ENCODE peak calls at places on chromosomes 12 and 14, in six cellular contexts. One of them, this sample, is unnamed.

GRCh38 chr12:54606556-54606955 is 18.1 kb upstream of the PPP1R1A start:
- DNase-seq in Right ventricle myocardium superior: no peak
- DNase-seq in IMR-90: no peak
- DNase-seq in Panc1: no peak
- DNase-seq in endothelial cell: no peak
- DNase-seq in MCF 10A: no peak
- DNase-seq in this sample: no peak

GRCh38 chr14:24481622-24482324 is 26.3 kb downstream of the CMA1 start:
- DNase-seq in Right ventricle myocardium superior: peak; percentile 59
- DNase-seq in IMR-90: peak; percentile 8
- DNase-seq in Panc1: peak; percentile 8
- DNase-seq in endothelial cell: peak; percentile 71
- DNase-seq in MCF 10A: peak; percentile 51
- DNase-seq in this sample: peak; percentile 46

GRCh38 chr12:46701356-46701755 is 124.4 kb downstream of the SLC38A4 start:
- DNase-seq in Right ventricle myocardium superior: no peak
- DNase-seq in IMR-90: no peak
- DNase-seq in Panc1: no peak
- DNase-seq in endothelial cell: no peak
- DNase-seq in MCF 10A: no peak
- DNase-seq in this sample: no peak

GRCh38 chr14:100359881-100360280 is 36.7 kb downstream of the SLC25A47 start:
- DNase-seq in Right ventricle myocardium superior: no peak
- DNase-seq in IMR-90: no peak
- DNase-seq in Panc1: no peak
- DNase-seq in endothelial cell: no peak
- DNase-seq in MCF 10A: no peak
- DNase-seq in this sample: no peak

GRCh38 chr14:92037989-92038388 is 1.9 kb downstream of the TRIP11 start:
- DNase-seq in Right ventricle myocardium superior: no peak
- DNase-seq in IMR-90: peak; percentile 1
- DNase-seq in Panc1: no peak
- DNase-seq in endothelial cell: no peak
- DNase-seq in MCF 10A: no peak
- DNase-seq in this sample: peak; percentile 6

GRCh38 chr12:30197392-30198047 is 413.8 kb upstream of the TMTC1 start:
- DNase-seq in Right ventricle myocardium superior: no peak
- DNase-seq in IMR-90: peak; percentile 43
- DNase-seq in Panc1: no peak
- DNase-seq in endothelial cell: no peak
- DNase-seq in MCF 10A: peak; percentile 69
- DNase-seq in this sample: peak; percentile 66

GRCh38 chr12:106581543-106582263 is 1.1 kb upstream of the RFX4 start:
- DNase-seq in Right ventricle myocardium superior: no peak
- DNase-seq in IMR-90: no peak
- DNase-seq in Panc1: no peak
- DNase-seq in endothelial cell: peak; percentile 69
- DNase-seq in MCF 10A: no peak
- DNase-seq in this sample: no peak

GRCh38 chr14:47675489-47676300 is at the start of gene MDGA2:
- DNase-seq in Right ventricle myocardium superior: peak; percentile 38
- DNase-seq in IMR-90: no peak
- DNase-seq in Panc1: no peak
- DNase-seq in endothelial cell: peak; percentile 57
- DNase-seq in MCF 10A: no peak
- DNase-seq in this sample: no peak

GRCh38 chr14:44613061-44613712 is 106.1 kb upstream of the FSCB start:
- DNase-seq in Right ventricle myocardium superior: no peak
- DNase-seq in IMR-90: no peak
- DNase-seq in Panc1: no peak
- DNase-seq in endothelial cell: no peak
- DNase-seq in MCF 10A: no peak
- DNase-seq in this sample: peak; percentile 36

GRCh38 chr14:59208224-59208814 is 19.9 kb downstream of the DAAM1 start:
- DNase-seq in Right ventricle myocardium superior: no peak
- DNase-seq in IMR-90: peak; percentile 69
- DNase-seq in Panc1: no peak
- DNase-seq in endothelial cell: no peak
- DNase-seq in MCF 10A: peak; percentile 53
- DNase-seq in this sample: peak; percentile 61

GRCh38 chr14:26984318-26985177 is 386.7 kb upstream of the NOVA1 start:
- DNase-seq in Right ventricle myocardium superior: peak; percentile 40
- DNase-seq in IMR-90: peak; percentile 31
- DNase-seq in Panc1: peak; percentile 24
- DNase-seq in endothelial cell: peak; percentile 74
- DNase-seq in MCF 10A: peak; percentile 71
- DNase-seq in this sample: peak; percentile 78

GRCh38 chr12:93300611-93301021 is 77.1 kb upstream of the NUDT4 start:
- DNase-seq in Right ventricle myocardium superior: no peak
- DNase-seq in IMR-90: no peak
- DNase-seq in Panc1: no peak
- DNase-seq in endothelial cell: no peak
- DNase-seq in MCF 10A: no peak
- DNase-seq in this sample: no peak

GRCh38 chr12:46774011-46774633 is 51.7 kb downstream of the SLC38A4 start:
- DNase-seq in Right ventricle myocardium superior: no peak
- DNase-seq in IMR-90: peak; percentile 48
- DNase-seq in Panc1: no peak
- DNase-seq in endothelial cell: no peak
- DNase-seq in MCF 10A: peak; percentile 33
- DNase-seq in this sample: peak; percentile 65

GRCh38 chr12:127546721-127547505 is 720.1 kb upstream of the TMEM132C start:
- DNase-seq in Right ventricle myocardium superior: no peak
- DNase-seq in IMR-90: no peak
- DNase-seq in Panc1: no peak
- DNase-seq in endothelial cell: no peak
- DNase-seq in MCF 10A: no peak
- DNase-seq in this sample: no peak

GRCh38 chr14:102985665-102986064 is 63.2 kb downstream of the AMN start:
- DNase-seq in Right ventricle myocardium superior: no peak
- DNase-seq in IMR-90: no peak
- DNase-seq in Panc1: no peak
- DNase-seq in endothelial cell: no peak
- DNase-seq in MCF 10A: no peak
- DNase-seq in this sample: no peak

GRCh38 chr12:132285991-132286681 is 43.3 kb downstream of the GALNT9 start:
- DNase-seq in Right ventricle myocardium superior: peak; percentile 70
- DNase-seq in IMR-90: peak; percentile 21
- DNase-seq in Panc1: no peak
- DNase-seq in endothelial cell: peak; percentile 43
- DNase-seq in MCF 10A: peak; percentile 83
- DNase-seq in this sample: peak; percentile 67

GRCh38 chr12:53701518-53702264 is 25.6 kb downstream of the CALCOCO1 start:
- DNase-seq in Right ventricle myocardium superior: peak; percentile 88
- DNase-seq in IMR-90: peak; percentile 66
- DNase-seq in Panc1: peak; percentile 61
- DNase-seq in endothelial cell: peak; percentile 87
- DNase-seq in MCF 10A: peak; percentile 82
- DNase-seq in this sample: peak; percentile 81

GRCh38 chr12:59119676-59120075 is 199.4 kb upstream of the LRIG3 start:
- DNase-seq in Right ventricle myocardium superior: no peak
- DNase-seq in IMR-90: peak; percentile 39
- DNase-seq in Panc1: no peak
- DNase-seq in endothelial cell: no peak
- DNase-seq in MCF 10A: peak; percentile 53
- DNase-seq in this sample: peak; percentile 75

GRCh38 chr12:56987011-56987410 is 19.3 kb downstream of the ZBTB39 start:
- DNase-seq in Right ventricle myocardium superior: no peak
- DNase-seq in IMR-90: no peak
- DNase-seq in Panc1: no peak
- DNase-seq in endothelial cell: no peak
- DNase-seq in MCF 10A: no peak
- DNase-seq in this sample: no peak

GRCh38 chr14:37037636-37038387 is 134.6 kb downstream of the SLC25A21 start:
- DNase-seq in Right ventricle myocardium superior: no peak
- DNase-seq in IMR-90: no peak
- DNase-seq in Panc1: no peak
- DNase-seq in endothelial cell: no peak
- DNase-seq in MCF 10A: no peak
- DNase-seq in this sample: no peak

GRCh38 chr14:51432302-51432948 is 192.4 kb downstream of the TMX1 start:
- DNase-seq in Right ventricle myocardium superior: no peak
- DNase-seq in IMR-90: no peak
- DNase-seq in Panc1: no peak
- DNase-seq in endothelial cell: no peak
- DNase-seq in MCF 10A: no peak
- DNase-seq in this sample: no peak

GRCh38 chr12:97716356-97716755 is 253.8 kb downstream of the RMST start:
- DNase-seq in Right ventricle myocardium superior: no peak
- DNase-seq in IMR-90: no peak
- DNase-seq in Panc1: no peak
- DNase-seq in endothelial cell: no peak
- DNase-seq in MCF 10A: peak; percentile 27
- DNase-seq in this sample: peak; percentile 41

GRCh38 chr12:122841544-122842321 is 6.5 kb downstream of the HIP1R start:
- DNase-seq in Right ventricle myocardium superior: peak; percentile 49
- DNase-seq in IMR-90: peak; percentile 82
- DNase-seq in Panc1: no peak
- DNase-seq in endothelial cell: no peak
- DNase-seq in MCF 10A: peak; percentile 24
- DNase-seq in this sample: peak; percentile 89

GRCh38 chr14:89417469-89418225 is 614 bp upstream of the FOXN3 start:
- DNase-seq in Right ventricle myocardium superior: peak; percentile 74
- DNase-seq in IMR-90: peak; percentile 33
- DNase-seq in Panc1: no peak
- DNase-seq in endothelial cell: peak; percentile 37
- DNase-seq in MCF 10A: peak; percentile 72
- DNase-seq in this sample: peak; percentile 80

GRCh38 chr14:76577837-76578236 is 183.4 kb upstream of the VASH1 start:
- DNase-seq in Right ventricle myocardium superior: no peak
- DNase-seq in IMR-90: no peak
- DNase-seq in Panc1: no peak
- DNase-seq in endothelial cell: no peak
- DNase-seq in MCF 10A: no peak
- DNase-seq in this sample: no peak

GRCh38 chr14:31568151-31568550 is 6.9 kb downstream of the NUBPL start:
- DNase-seq in Right ventricle myocardium superior: no peak
- DNase-seq in IMR-90: peak; percentile 70
- DNase-seq in Panc1: no peak
- DNase-seq in endothelial cell: no peak
- DNase-seq in MCF 10A: peak; percentile 4
- DNase-seq in this sample: no peak

GRCh38 chr12:68559984-68560822 is 50.5 kb upstream of the RAP1B start:
- DNase-seq in Right ventricle myocardium superior: peak; percentile 61
- DNase-seq in IMR-90: peak; percentile 20
- DNase-seq in Panc1: no peak
- DNase-seq in endothelial cell: peak; percentile 5
- DNase-seq in MCF 10A: no peak
- DNase-seq in this sample: no peak

GRCh38 chr12:50129297-50129696 is 17.3 kb downstream of the COX14 start:
- DNase-seq in Right ventricle myocardium superior: no peak
- DNase-seq in IMR-90: no peak
- DNase-seq in Panc1: no peak
- DNase-seq in endothelial cell: no peak
- DNase-seq in MCF 10A: no peak
- DNase-seq in this sample: peak; percentile 23

GRCh38 chr12:130102266-130102665 is 60.0 kb upstream of the FZD10 start:
- DNase-seq in Right ventricle myocardium superior: no peak
- DNase-seq in IMR-90: no peak
- DNase-seq in Panc1: no peak
- DNase-seq in endothelial cell: no peak
- DNase-seq in MCF 10A: no peak
- DNase-seq in this sample: no peak

GRCh38 chr14:35628989-35629388 is 95.0 kb downstream of the INSM2 start:
- DNase-seq in Right ventricle myocardium superior: no peak
- DNase-seq in IMR-90: peak; percentile 3
- DNase-seq in Panc1: no peak
- DNase-seq in endothelial cell: no peak
- DNase-seq in MCF 10A: no peak
- DNase-seq in this sample: no peak

GRCh38 chr12:10212623-10213131 is at the start of gene GABARAPL1:
- DNase-seq in Right ventricle myocardium superior: peak; percentile 90
- DNase-seq in IMR-90: peak; percentile 82
- DNase-seq in Panc1: no peak
- DNase-seq in endothelial cell: peak; percentile 81
- DNase-seq in MCF 10A: peak; percentile 79
- DNase-seq in this sample: peak; percentile 45

GRCh38 chr12:17016116-17016864 is 410.3 kb upstream of the LMO3 start:
- DNase-seq in Right ventricle myocardium superior: no peak
- DNase-seq in IMR-90: no peak
- DNase-seq in Panc1: no peak
- DNase-seq in endothelial cell: no peak
- DNase-seq in MCF 10A: peak; percentile 52
- DNase-seq in this sample: peak; percentile 80

This sample was measured in PC-3.